ENCODE peak calls at places on chromosomes 5 and 9, in four cellular contexts. One of them, this sample, is unnamed. For H3K36me3 and H3K4me1, the result is how much of the 10 kb centered on the place peaks cover.

GRCh38 chr5:53095931-53096525 is 13.5 kb downstream of the MOCS2 start:
- DNase-seq in adrenal gland: peak
- DNase-seq in ovary: peak
- DNase-seq in CD8-positive, alpha-beta T cell: peak
- DNase-seq in this sample: peak

GRCh38 chr5:56406221-56406620 is 173.1 kb upstream of the ANKRD55 start:
- DNase-seq in adrenal gland: no peak
- DNase-seq in ovary: no peak
- DNase-seq in CD8-positive, alpha-beta T cell: no peak
- DNase-seq in this sample: no peak

GRCh38 chr5:179875741-179876667 is 17.4 kb upstream of the MRNIP start:
- DNase-seq in adrenal gland: no peak
- DNase-seq in ovary: no peak
- DNase-seq in CD8-positive, alpha-beta T cell: no peak
- DNase-seq in this sample: no peak

GRCh38 chr5:39013938-39014337 is 60.3 kb downstream of the RICTOR start:
- DNase-seq in adrenal gland: no peak
- DNase-seq in ovary: no peak
- DNase-seq in CD8-positive, alpha-beta T cell: no peak
- DNase-seq in this sample: no peak

GRCh38 chr5:119943148-119943547 is 313.8 kb downstream of the FAM170A start:
- DNase-seq in adrenal gland: no peak
- DNase-seq in ovary: no peak
- DNase-seq in CD8-positive, alpha-beta T cell: no peak
- DNase-seq in this sample: no peak

GRCh38 chr9:80175286-80175906 is 603.6 kb downstream of the TLE4 start:
- DNase-seq in adrenal gland: no peak
- DNase-seq in ovary: peak
- DNase-seq in CD8-positive, alpha-beta T cell: no peak
- DNase-seq in this sample: no peak

GRCh38 chr5:170552486-170553122 is 48.8 kb downstream of the KCNIP1 start:
- DNase-seq in adrenal gland: peak
- DNase-seq in ovary: peak
- DNase-seq in CD8-positive, alpha-beta T cell: no peak
- DNase-seq in this sample: peak

GRCh38 chr5:147822686-147823491 is 8.6 kb downstream of the SPINK1 start:
- DNase-seq in adrenal gland: peak
- DNase-seq in ovary: peak
- DNase-seq in CD8-positive, alpha-beta T cell: peak
- DNase-seq in this sample: peak

GRCh38 chr9:114902773-114903589 is 27.4 kb downstream of the TNFSF8 start:
- DNase-seq in adrenal gland: no peak
- DNase-seq in ovary: no peak
- DNase-seq in CD8-positive, alpha-beta T cell: no peak
- DNase-seq in this sample: no peak

GRCh38 chr9:109249615-109250014 is 71.2 kb downstream of the EPB41L4B start:
- DNase-seq in adrenal gland: no peak
- DNase-seq in ovary: no peak
- DNase-seq in CD8-positive, alpha-beta T cell: no peak
- DNase-seq in this sample: no peak

GRCh38 chr5:147479949-147480348 is 29.9 kb downstream of the DPYSL3 start:
- DNase-seq in adrenal gland: no peak
- DNase-seq in ovary: no peak
- DNase-seq in CD8-positive, alpha-beta T cell: no peak
- DNase-seq in this sample: no peak

GRCh38 chr5:172182291-172182690 is 5.7 kb downstream of the STK10 start:
- DNase-seq in adrenal gland: no peak
- DNase-seq in ovary: no peak
- DNase-seq in CD8-positive, alpha-beta T cell: no peak
- DNase-seq in this sample: no peak

GRCh38 chr5:169190860-169191259 is 110.1 kb downstream of the SLIT3 start:
- DNase-seq in adrenal gland: peak
- DNase-seq in ovary: no peak
- DNase-seq in CD8-positive, alpha-beta T cell: no peak
- DNase-seq in this sample: no peak

GRCh38 chr9:119951090-119951489 is 581.9 kb upstream of the BRINP1 start:
- DNase-seq in adrenal gland: no peak
- DNase-seq in ovary: no peak
- DNase-seq in CD8-positive, alpha-beta T cell: no peak
- DNase-seq in this sample: no peak

GRCh38 chr9:114551750-114552685 is 35.6 kb upstream of the ATP6V1G1 start:
- DNase-seq in adrenal gland: peak
- DNase-seq in ovary: peak
- DNase-seq in CD8-positive, alpha-beta T cell: no peak
- DNase-seq in this sample: peak

GRCh38 chr9:5442400-5443011 is 4.8 kb upstream of the PLGRKT start:
- DNase-seq in adrenal gland: no peak
- DNase-seq in ovary: no peak
- DNase-seq in CD8-positive, alpha-beta T cell: no peak
- DNase-seq in this sample: peak

GRCh38 chr9:37943329-37944265 is 39.7 kb upstream of the SLC25A51 start:
- DNase-seq in adrenal gland: no peak
- DNase-seq in ovary: peak
- DNase-seq in CD8-positive, alpha-beta T cell: no peak
- DNase-seq in this sample: no peak

GRCh38 chr9:37942616-37943328 is 38.8 kb upstream of the SLC25A51 start:
- DNase-seq in adrenal gland: no peak
- DNase-seq in ovary: no peak
- DNase-seq in CD8-positive, alpha-beta T cell: no peak
- DNase-seq in this sample: no peak

GRCh38 chr9:37944671-37945481 is 40.9 kb upstream of the SLC25A51 start:
- DNase-seq in adrenal gland: no peak
- DNase-seq in ovary: no peak
- DNase-seq in CD8-positive, alpha-beta T cell: no peak
- DNase-seq in this sample: no peak

GRCh38 chr9:37946041-37946440 is 42.1 kb upstream of the SLC25A51 start:
- DNase-seq in adrenal gland: no peak
- DNase-seq in ovary: no peak
- DNase-seq in CD8-positive, alpha-beta T cell: no peak
- DNase-seq in this sample: no peak

GRCh38 chr9:37944266-37944650 is 40.3 kb upstream of the SLC25A51 start:
- DNase-seq in adrenal gland: no peak
- DNase-seq in ovary: no peak
- DNase-seq in CD8-positive, alpha-beta T cell: no peak
- DNase-seq in this sample: no peak
- H3K36me3 ChIP-seq in adrenal gland: under half
- H3K36me3 ChIP-seq in ovary: under half
- H3K36me3 ChIP-seq in CD8-positive, alpha-beta T cell: under half
- H3K36me3 ChIP-seq in this sample: under half

GRCh38 chr9:68872026-68872501 is 141.8 kb downstream of the PRKACG start:
- DNase-seq in adrenal gland: peak
- DNase-seq in ovary: no peak
- DNase-seq in CD8-positive, alpha-beta T cell: no peak
- DNase-seq in this sample: peak

GRCh38 chr9:68876265-68876664 is 137.6 kb downstream of the PRKACG start:
- DNase-seq in adrenal gland: no peak
- DNase-seq in ovary: no peak
- DNase-seq in CD8-positive, alpha-beta T cell: no peak
- DNase-seq in this sample: no peak

GRCh38 chr9:68870049-68870448 is 143.9 kb downstream of the PRKACG start:
- DNase-seq in adrenal gland: no peak
- DNase-seq in ovary: no peak
- DNase-seq in CD8-positive, alpha-beta T cell: no peak
- DNase-seq in this sample: no peak

GRCh38 chr9:68877219-68877618 is 136.7 kb downstream of the PRKACG start:
- DNase-seq in adrenal gland: no peak
- DNase-seq in ovary: no peak
- DNase-seq in CD8-positive, alpha-beta T cell: no peak
- DNase-seq in this sample: no peak

DNA sequence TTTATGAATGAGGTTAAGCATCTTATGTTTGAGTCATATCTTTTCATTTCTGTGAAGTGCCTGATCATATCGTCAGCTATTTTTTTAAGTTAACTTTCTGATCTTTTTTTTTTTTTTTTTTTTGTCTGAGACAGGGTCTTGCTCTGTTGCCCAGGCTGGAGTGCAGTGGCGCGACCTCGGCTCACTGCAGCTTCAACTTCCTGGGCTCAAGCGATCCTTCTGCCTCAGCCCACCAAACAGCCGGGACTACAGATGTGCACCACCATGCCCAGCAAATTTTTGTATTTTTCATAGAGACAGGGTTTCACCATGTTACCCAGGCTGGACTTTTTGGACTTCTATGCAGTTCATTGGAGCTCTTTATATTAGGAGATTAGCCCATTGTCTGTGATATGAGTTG is 140.7 kb downstream of the PRKACG start:
- DNase-seq in adrenal gland: no peak
- DNase-seq in ovary: no peak
- DNase-seq in CD8-positive, alpha-beta T cell: no peak
- DNase-seq in this sample: no peak
- H3K4me1 ChIP-seq in adrenal gland: under half
- H3K4me1 ChIP-seq in ovary: under half
- H3K4me1 ChIP-seq in CD8-positive, alpha-beta T cell: under half
- H3K4me1 ChIP-seq in this sample: under half

GRCh38 chr5:180922932-180923331 is 24.0 kb downstream of the BTNL8 start:
- DNase-seq in adrenal gland: no peak
- DNase-seq in ovary: no peak
- DNase-seq in CD8-positive, alpha-beta T cell: no peak
- DNase-seq in this sample: no peak

GRCh38 chr5:180914646-180915045 is 15.7 kb downstream of the BTNL8 start:
- DNase-seq in adrenal gland: no peak
- DNase-seq in ovary: no peak
- DNase-seq in CD8-positive, alpha-beta T cell: no peak
- DNase-seq in this sample: no peak

GRCh38 chr5:180915924-180916323 is 17.0 kb downstream of the BTNL8 start:
- DNase-seq in adrenal gland: no peak
- DNase-seq in ovary: no peak
- DNase-seq in CD8-positive, alpha-beta T cell: no peak
- DNase-seq in this sample: no peak

GRCh38 chr5:180920710-180921109 is 21.8 kb downstream of the BTNL8 start:
- DNase-seq in adrenal gland: no peak
- DNase-seq in ovary: no peak
- DNase-seq in CD8-positive, alpha-beta T cell: no peak
- DNase-seq in this sample: no peak

GRCh38 chr5:180918380-180918779 is 19.4 kb downstream of the BTNL8 start:
- DNase-seq in adrenal gland: no peak
- DNase-seq in ovary: no peak
- DNase-seq in CD8-positive, alpha-beta T cell: no peak
- DNase-seq in this sample: no peak
- H3K36me3 ChIP-seq in adrenal gland: under half
- H3K36me3 ChIP-seq in ovary: under half
- H3K36me3 ChIP-seq in CD8-positive, alpha-beta T cell: under half
- H3K36me3 ChIP-seq in this sample: under half

DNA sequence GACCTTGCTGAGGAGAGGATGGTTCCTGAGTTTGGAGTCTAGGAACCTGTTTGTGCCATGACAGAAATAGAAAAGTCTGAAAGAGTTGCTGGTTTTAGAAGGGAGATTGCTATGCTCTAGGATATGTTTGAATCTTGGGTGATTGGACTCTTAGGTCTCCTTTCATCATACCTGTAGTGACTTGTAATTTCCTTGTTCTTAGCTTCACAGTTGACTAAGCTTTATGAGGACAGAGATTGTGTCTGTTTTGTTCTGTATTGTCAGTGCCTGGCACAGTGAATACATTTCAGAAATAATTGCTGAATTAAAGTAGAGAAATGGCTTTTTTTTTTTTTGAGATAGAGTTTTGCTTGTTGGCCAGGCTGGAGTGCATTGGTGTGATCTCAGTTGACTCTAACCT is 31.5 kb downstream of the GAPVD1 start:
- DNase-seq in adrenal gland: no peak
- DNase-seq in ovary: no peak
- DNase-seq in CD8-positive, alpha-beta T cell: no peak
- DNase-seq in this sample: no peak
- H3K4me1 ChIP-seq in adrenal gland: under half
- H3K4me1 ChIP-seq in ovary: under half
- H3K4me1 ChIP-seq in CD8-positive, alpha-beta T cell: under half
- H3K4me1 ChIP-seq in this sample: under half

DNA sequence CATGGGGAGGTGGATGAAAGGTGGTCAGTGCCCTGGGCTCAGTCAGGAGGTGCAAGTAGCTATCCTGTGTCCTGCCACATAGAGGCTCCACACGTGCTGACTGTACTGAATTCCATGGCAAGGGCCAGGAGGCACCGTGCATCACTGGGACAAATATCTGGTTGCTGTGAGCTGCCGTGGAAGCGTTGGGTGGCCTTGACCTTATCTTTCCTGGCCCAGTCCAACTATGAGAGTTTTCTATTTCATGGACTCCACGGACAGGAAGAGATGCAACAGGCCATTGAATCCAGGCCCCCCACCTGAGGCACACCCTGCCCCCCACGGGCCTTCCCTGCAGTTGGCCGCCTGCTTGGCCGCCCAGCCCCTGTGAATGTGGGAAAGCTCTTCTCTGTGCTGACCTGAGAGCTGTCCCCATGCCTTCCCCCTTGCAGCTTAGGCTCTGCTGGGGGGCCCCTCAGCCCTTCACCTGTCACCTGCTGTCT is 1.7 kb downstream of the GRHPR start:
- DNase-seq in adrenal gland: peak
- DNase-seq in ovary: no peak
- DNase-seq in CD8-positive, alpha-beta T cell: no peak
- DNase-seq in this sample: no peak
- H3K36me3 ChIP-seq in adrenal gland: under half
- H3K36me3 ChIP-seq in ovary: under half
- H3K36me3 ChIP-seq in CD8-positive, alpha-beta T cell: under half
- H3K36me3 ChIP-seq in this sample: under half

GRCh38 chr5:88875609-88876234 is 7.3 kb downstream of the MEF2C start:
- DNase-seq in adrenal gland: no peak
- DNase-seq in ovary: no peak
- DNase-seq in CD8-positive, alpha-beta T cell: no peak
- DNase-seq in this sample: no peak
- H3K4me1 ChIP-seq in adrenal gland: under half
- H3K4me1 ChIP-seq in ovary: under half
- H3K4me1 ChIP-seq in CD8-positive, alpha-beta T cell: under half
- H3K4me1 ChIP-seq in this sample: under half

DNA sequence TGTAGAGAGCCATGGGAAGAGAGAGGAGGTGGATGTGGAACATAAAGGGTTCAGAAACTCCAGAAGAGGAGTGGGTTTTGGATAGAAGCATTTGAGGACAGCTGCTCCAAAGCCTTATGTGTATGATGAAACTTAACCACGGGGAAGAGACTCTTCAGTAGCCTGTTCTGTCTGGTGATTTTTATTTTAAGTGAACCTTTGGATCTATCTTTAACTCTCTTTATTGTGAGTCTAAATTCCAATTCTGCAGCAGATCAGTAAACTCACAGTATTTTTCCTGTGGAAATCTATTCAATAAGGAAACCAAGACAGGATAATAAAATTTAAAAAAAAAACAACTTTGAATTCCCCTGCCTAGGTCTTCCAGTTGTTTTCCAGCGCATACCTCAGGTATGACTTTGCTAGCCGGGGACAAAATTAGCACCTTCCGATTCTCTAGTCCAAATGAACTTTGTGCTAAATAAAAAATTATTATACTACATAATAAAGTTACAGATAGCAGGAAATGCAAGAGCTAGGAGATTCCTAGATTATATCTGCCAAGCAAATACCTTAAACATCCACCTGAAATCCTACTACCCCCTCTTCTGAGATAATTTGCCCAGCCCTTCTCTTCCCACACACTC is 101.9 kb downstream of the NLN start:
- DNase-seq in adrenal gland: no peak
- DNase-seq in ovary: no peak
- DNase-seq in CD8-positive, alpha-beta T cell: no peak
- DNase-seq in this sample: no peak
- H3K36me3 ChIP-seq in adrenal gland: under half
- H3K36me3 ChIP-seq in ovary: under half
- H3K36me3 ChIP-seq in CD8-positive, alpha-beta T cell: under half
- H3K36me3 ChIP-seq in this sample: under half